ENCODE peak calls at places on chromosomes 11 and 22, in eight cellular contexts. H is naive thymus-derived CD4-positive, alpha-beta T cell; R is colonic mucosa; F is sigmoid colon; A is heart right ventricle; I is osteoblast; Z is mesenchymal stem cell; V is uterus. B is an unnamed sample.

GRCh38 chr11:64001552-64002427 is 15.6 kb downstream of the OTUB1 start:
- DNase-seq in H (no peak), R (no peak), F (peak; percentile 74), A (no peak), I (peak; percentile 94), Z (peak; percentile 31), V (no peak), B (no peak)

GRCh38 chr11:85755285-85755684 is 55.7 kb downstream of the SYTL2 start:
- DNase-seq in H (peak; percentile 29), R (no peak), F (no peak), A (no peak), I (no peak), Z (no peak), V (no peak), B (no peak)

GRCh38 chr11:1126935-1127663 is 30.7 kb upstream of the MUC5AC start:
- DNase-seq in H (no peak), R (peak; percentile 12), F (peak; percentile 45), A (no peak), I (peak; percentile 62), Z (no peak), V (no peak), B (peak; percentile 59)

GRCh38 chr11:29616611-29617010 is 400.2 kb downstream of the KCNA4 start:
- DNase-seq in H (no peak), R (no peak), F (no peak), A (no peak), I (no peak), Z (peak; percentile 60), V (no peak), B (no peak)

GRCh38 chr22:45770506-45770905 is 98.9 kb downstream of the ATXN10 start:
- DNase-seq in H (no peak), R (no peak), F (no peak), A (no peak), I (no peak), Z (no peak), V (no peak), B (no peak)

GRCh38 chr22:43955883-43956286 is 643 bp downstream of the SAMM50 start:
- DNase-seq in H (peak; percentile 24), R (no peak), F (no peak), A (no peak), I (no peak), Z (no peak), V (no peak), B (no peak)

GRCh38 chr11:104705475-104706195 is 192.6 kb downstream of the CASP12 start:
- DNase-seq in H (peak; percentile 91), R (peak; percentile 28), F (no peak), A (peak; percentile 34), I (peak; percentile 3), Z (peak; percentile 39), V (peak; percentile 14), B (no peak)

GRCh38 chr11:34679681-34680080 is 58.8 kb downstream of the EHF start:
- DNase-seq in H (no peak), R (no peak), F (no peak), A (peak; percentile 27), I (no peak), Z (no peak), V (no peak), B (no peak)

GRCh38 chr22:38347181-38347943 is 30.1 kb upstream of the CSNK1E start:
- DNase-seq in H (no peak), R (no peak), F (peak; percentile 55), A (no peak), I (peak; percentile 39), Z (no peak), V (no peak), B (no peak)

DNA sequence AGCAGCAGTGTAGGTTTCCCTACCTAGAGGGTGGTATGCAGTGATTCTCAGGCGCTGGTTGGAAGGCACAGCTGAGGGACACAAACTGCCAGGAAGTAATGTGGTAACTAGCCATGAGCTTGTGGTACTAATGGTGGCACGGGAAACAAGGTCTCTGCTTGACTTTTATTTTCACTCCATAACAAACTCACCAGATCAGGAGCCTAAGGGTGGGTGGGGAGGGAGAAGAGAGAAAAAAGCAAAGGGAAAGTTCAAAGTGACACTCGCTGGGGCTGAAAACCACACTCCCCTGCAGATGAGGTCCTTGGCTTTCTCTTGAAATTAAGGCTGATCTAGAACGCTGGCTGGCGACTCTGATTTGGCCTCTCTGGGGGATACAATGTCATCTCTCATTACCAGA is 22.0 kb downstream of the TRAF6 start:
- DNase-seq in H (no peak), R (no peak), F (no peak), A (no peak), I (no peak), Z (no peak), V (no peak), B (no peak)
- H3K4me3 ChIP-seq in H (no peak overlapping the region), R (no peak overlapping the region), F (no peak overlapping the region), A (no peak overlapping the region), I (no peak overlapping the region), Z (no peak overlapping the region), V (no peak overlapping the region), B (no peak overlapping the region)

DNA sequence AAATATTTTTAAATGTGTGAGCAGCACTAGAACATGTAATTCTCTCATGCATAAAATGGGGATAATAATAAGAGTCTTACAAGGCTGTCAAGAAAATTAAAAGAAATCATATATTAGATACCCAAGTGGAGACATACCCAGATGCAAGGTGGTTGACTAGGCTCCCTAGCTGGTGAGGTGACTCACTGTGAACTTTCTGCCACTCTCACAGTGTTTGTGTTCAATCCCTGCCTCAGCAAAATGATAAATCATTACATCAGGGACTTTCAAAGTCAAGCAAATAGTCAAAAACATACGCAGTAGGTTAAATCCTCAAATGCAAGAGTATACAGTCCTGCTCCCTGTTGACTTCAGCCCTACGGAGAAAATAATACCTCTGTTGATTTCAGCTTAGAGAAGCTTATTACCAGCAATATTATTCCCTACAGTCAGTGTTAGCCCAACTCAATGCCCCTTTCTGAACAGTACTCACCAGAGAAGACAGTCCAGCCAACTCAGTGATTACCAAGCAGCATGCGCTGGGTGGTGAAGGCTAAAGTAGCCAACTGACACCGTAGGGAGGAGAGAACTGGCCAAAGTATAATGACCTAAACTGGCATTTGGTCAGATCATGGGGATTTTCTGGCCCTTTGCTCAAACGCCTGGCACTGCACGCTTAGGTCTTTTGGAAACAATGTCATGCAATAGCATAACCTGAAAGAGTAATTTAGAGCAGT is 73.1 kb upstream of the BARX2 start:
- DNase-seq in H (no peak), R (no peak), F (no peak), A (no peak), I (no peak), Z (no peak), V (no peak), B (no peak)
- H3K27me3 ChIP-seq in H (no peaks in the 10 kb centered on the region), R (no peaks in the 10 kb centered on the region), F (no peaks in the 10 kb centered on the region), A (no peaks in the 10 kb centered on the region), I (no peaks in the 10 kb centered on the region), Z (no peaks in the 10 kb centered on the region), V (no peaks in the 10 kb centered on the region), B (no peaks in the 10 kb centered on the region)

GRCh38 chr11:113106507-113106906 is 145.3 kb downstream of the NCAM1 start:
- DNase-seq in H (no peak), R (no peak), F (no peak), A (no peak), I (no peak), Z (peak; percentile 71), V (no peak), B (no peak)

GRCh38 chr11:113105584-113105983 is 144.4 kb downstream of the NCAM1 start:
- DNase-seq in H (no peak), R (no peak), F (no peak), A (peak; percentile 11), I (no peak), Z (no peak), V (no peak), B (no peak)

GRCh38 chr11:113111156-113111555 is 149.9 kb downstream of the NCAM1 start:
- DNase-seq in H (no peak), R (no peak), F (no peak), A (no peak), I (no peak), Z (no peak), V (no peak), B (no peak)

GRCh38 chr11:113113801-113114451 is 152.7 kb downstream of the NCAM1 start:
- DNase-seq in H (no peak), R (no peak), F (no peak), A (peak; percentile 20), I (no peak), Z (no peak), V (no peak), B (no peak)

GRCh38 chr11:113110046-113110445 is 148.8 kb downstream of the NCAM1 start:
- DNase-seq in H (no peak), R (no peak), F (no peak), A (no peak), I (no peak), Z (no peak), V (no peak), B (no peak)
- H3K4me3 ChIP-seq in H (no peak overlapping the region), R (no peak overlapping the region), F (no peak overlapping the region), A (no peak overlapping the region), I (no peak overlapping the region), Z (no peak overlapping the region), V (no peak overlapping the region), B (no peak overlapping the region)

GRCh38 chr11:76197332-76197731 is 9.0 kb downstream of the WNT11 start:
- DNase-seq in H (no peak), R (no peak), F (no peak), A (no peak), I (peak; percentile 43), Z (no peak), V (no peak), B (no peak)
- H3K27me3 ChIP-seq in H (no peaks in the 10 kb centered on the region), R (no peaks in the 10 kb centered on the region), F (no peaks in the 10 kb centered on the region), A (no peaks in the 10 kb centered on the region), I (peaks cover 2% of the 10 kb centered on the region), Z (peaks cover 5% of the 10 kb centered on the region), V (no peaks in the 10 kb centered on the region), B (no peaks in the 10 kb centered on the region)

B was measured in H7.